ENCODE peak calls at places on chromosomes 1 and 21, in six cellular contexts. C, E, D, J, U and T are unnamed samples.

GRCh38 chr1:2348346-2349275 is 42.7 kb downstream of the MORN1 start:
- DNase-seq in C (no peak), E (no peak), D (no peak), J (peak), U (peak), T (no peak)

GRCh38 chr1:18458751-18459133 is 22.0 kb upstream of the KLHDC7A start:
- DNase-seq in C (no peak), E (no peak), D (no peak), J (no peak), U (no peak), T (no peak)

GRCh38 chr21:46298083-46298412 is 11.9 kb downstream of the YBEY start:
- DNase-seq in C (no peak), E (no peak), D (no peak), J (no peak), U (no peak), T (no peak)

GRCh38 chr1:14894811-14895524 is 258.6 kb upstream of the TMEM51 start:
- DNase-seq in C (no peak), E (no peak), D (no peak), J (no peak), U (no peak), T (no peak)

GRCh38 chr21:15815285-15815684 is 85.5 kb downstream of the USP25 start:
- DNase-seq in C (no peak), E (no peak), D (no peak), J (no peak), U (no peak), T (no peak)

GRCh38 chr1:231855395-231855794 is 228.8 kb downstream of the DISC1 start:
- DNase-seq in C (no peak), E (no peak), D (no peak), J (no peak), U (no peak), T (no peak)

GRCh38 chr1:153535664-153536585 is at the start of gene S100A6:
- DNase-seq in C (peak), E (peak), D (peak), J (peak), U (peak), T (no peak)

GRCh38 chr1:245197911-245198379 is 43.2 kb downstream of the KIF26B start:
- DNase-seq in C (no peak), E (no peak), D (no peak), J (no peak), U (no peak), T (no peak)

GRCh38 chr1:200437556-200438203 is 27.8 kb upstream of the ZNF281 start:
- DNase-seq in C (no peak), E (no peak), D (no peak), J (no peak), U (no peak), T (no peak)

GRCh38 chr21:15953551-15954116 is 223.9 kb downstream of the USP25 start:
- DNase-seq in C (no peak), E (no peak), D (no peak), J (no peak), U (no peak), T (no peak)

GRCh38 chr1:234408757-234409156 is 35.5 kb downstream of the COA6 start:
- DNase-seq in C (peak), E (no peak), D (peak), J (no peak), U (peak), T (no peak)

GRCh38 chr1:225355863-225356262 is 72.0 kb downstream of the LBR start:
- DNase-seq in C (no peak), E (no peak), D (no peak), J (no peak), U (no peak), T (no peak)

GRCh38 chr21:45536301-45537081 is 5.7 kb downstream of the SLC19A1 start:
- DNase-seq in C (no peak), E (no peak), D (no peak), J (peak), U (no peak), T (no peak)

GRCh38 chr1:150789396-150789795 is 18.7 kb downstream of the CTSK start:
- DNase-seq in C (no peak), E (no peak), D (no peak), J (no peak), U (no peak), T (no peak)

GRCh38 chr1:168507271-168507670 is 36.5 kb downstream of the XCL2 start:
- DNase-seq in C (no peak), E (no peak), D (no peak), J (no peak), U (no peak), T (no peak)

GRCh38 chr1:100107696-100108095 is 25.0 kb downstream of the SASS6 start:
- DNase-seq in C (no peak), E (no peak), D (no peak), J (no peak), U (no peak), T (no peak)

GRCh38 chr1:219413523-219413922 is 199.4 kb downstream of the ZC3H11B start:
- DNase-seq in C (no peak), E (no peak), D (no peak), J (no peak), U (no peak), T (peak)

GRCh38 chr1:167221126-167221803 is 579 bp downstream of the POU2F1 start:
- DNase-seq in C (peak), E (no peak), D (no peak), J (peak), U (peak), T (no peak)

GRCh38 chr1:50603274-50604271 is 180.3 kb upstream of the DMRTA2 start:
- DNase-seq in C (no peak), E (peak), D (no peak), J (no peak), U (no peak), T (no peak)

GRCh38 chr1:172390620-172391491 is 29.6 kb upstream of the C1orf105 start:
- DNase-seq in C (no peak), E (no peak), D (no peak), J (peak), U (no peak), T (no peak)

GRCh38 chr1:25182629-25183028 is 49.7 kb downstream of the SYF2 start:
- DNase-seq in C (no peak), E (peak), D (no peak), J (no peak), U (no peak), T (no peak)

GRCh38 chr1:12505176-12505575 is 112.8 kb downstream of the DHRS3 start:
- DNase-seq in C (no peak), E (no peak), D (no peak), J (no peak), U (no peak), T (no peak)

GRCh38 chr1:116712510-116712909 is 41.7 kb upstream of the CD2 start:
- DNase-seq in C (no peak), E (no peak), D (no peak), J (no peak), U (no peak), T (no peak)

GRCh38 chr1:220876511-220877347 is 2.5 kb upstream of the HLX start:
- DNase-seq in C (no peak), E (no peak), D (no peak), J (peak), U (no peak), T (no peak)

GRCh38 chr1:161185282-161185682 is 8.0 kb upstream of the B4GALT3 start:
- DNase-seq in C (peak), E (no peak), D (peak), J (peak), U (peak), T (no peak)

GRCh38 chr1:165290143-165290542 is 66.4 kb downstream of the LMX1A start:
- DNase-seq in C (no peak), E (no peak), D (no peak), J (no peak), U (no peak), T (no peak)

GRCh38 chr1:158014702-158015320 is 21.4 kb downstream of the KIRREL1 start:
- DNase-seq in C (no peak), E (no peak), D (no peak), J (no peak), U (no peak), T (no peak)

GRCh38 chr1:53686371-53687267 is 52.3 kb downstream of the GLIS1 start:
- DNase-seq in C (no peak), E (peak), D (no peak), J (no peak), U (no peak), T (no peak)

GRCh38 chr1:179541774-179542173 is 34.0 kb downstream of the NPHS2 start:
- DNase-seq in C (no peak), E (no peak), D (no peak), J (no peak), U (no peak), T (no peak)

GRCh38 chr1:113788802-113789201 is 23.5 kb downstream of the RSBN1 start:
- DNase-seq in C (no peak), E (no peak), D (no peak), J (no peak), U (no peak), T (no peak)

GRCh38 chr1:222087207-222087920 is 345.5 kb upstream of the DUSP10 start:
- DNase-seq in C (no peak), E (no peak), D (no peak), J (no peak), U (no peak), T (no peak)

GRCh38 chr1:206952182-206952581 is 5.9 kb upstream of the PIGR start:
- DNase-seq in C (no peak), E (no peak), D (no peak), J (no peak), U (no peak), T (no peak)

GRCh38 chr1:14767075-14767474 is 168.6 kb downstream of the KAZN start:
- DNase-seq in C (no peak), E (no peak), D (no peak), J (no peak), U (no peak), T (no peak)

GRCh38 chr1:101037316-101037715 is 11.7 kb upstream of the DPH5 start:
- DNase-seq in C (no peak), E (no peak), D (no peak), J (no peak), U (no peak), T (no peak)

GRCh38 chr21:42220138-42220701 is 1.3 kb downstream of the ABCG1 start:
- DNase-seq in C (peak), E (peak), D (peak), J (peak), U (peak), T (peak)

GRCh38 chr1:41100170-41100569 is 78.6 kb upstream of the SLFNL1 start:
- DNase-seq in C (no peak), E (no peak), D (no peak), J (no peak), U (no peak), T (no peak)

GRCh38 chr1:15884477-15884876 is 37.0 kb downstream of the SPEN start:
- DNase-seq in C (no peak), E (no peak), D (no peak), J (no peak), U (no peak), T (no peak)